ENCODE peak calls at places on chromosomes 1 and 21, in five cellular contexts. H, D, W, N and R are unnamed samples. For H3K4me1, the result is how much of the 10 kb centered on the place peaks cover.

GRCh38 chr1:50481142-50481736 is 58.0 kb upstream of the DMRTA2 start:
- DNase-seq in H (no peak), D (no peak), W (no peak), N (no peak), R (no peak)

GRCh38 chr21:46035809-46036695 is 54.5 kb downstream of the COL6A1 start:
- DNase-seq in H (no peak), D (no peak), W (no peak), N (no peak), R (no peak)

GRCh38 chr1:933603-933940 is 9.8 kb downstream of the SAMD11 start:
- DNase-seq in H (no peak), D (no peak), W (no peak), N (no peak), R (no peak)

GRCh38 chr1:214584805-214585766 is 17.9 kb upstream of the CENPF start:
- DNase-seq in H (no peak), D (no peak), W (no peak), N (no peak), R (no peak)

GRCh38 chr1:224635356-224635755 is 19.2 kb downstream of the CNIH3 start:
- DNase-seq in H (no peak), D (no peak), W (no peak), N (no peak), R (no peak)

GRCh38 chr1:203650012-203650836 is 23.6 kb downstream of the ATP2B4 start:
- DNase-seq in H (peak), D (no peak), W (peak), N (peak), R (no peak)

GRCh38 chr1:246659594-246660140 is 64.5 kb upstream of the SCCPDH start:
- DNase-seq in H (no peak), D (no peak), W (no peak), N (no peak), R (no peak)

GRCh38 chr21:29056538-29057050 is 16.9 kb downstream of the CCT8 start:
- DNase-seq in H (no peak), D (no peak), W (no peak), N (no peak), R (no peak)

GRCh38 chr1:200619894-200620272 is 668 bp downstream of the KIF14 start:
- DNase-seq in H (no peak), D (no peak), W (no peak), N (no peak), R (no peak)

GRCh38 chr1:33296082-33296458 is 24.8 kb downstream of the A3GALT2 start:
- DNase-seq in H (no peak), D (no peak), W (no peak), N (no peak), R (no peak)

GRCh38 chr1:31855038-31855845 is 39.4 kb upstream of the SPOCD1 start:
- DNase-seq in H (no peak), D (no peak), W (no peak), N (no peak), R (no peak)

GRCh38 chr1:176118985-176119384 is 88.1 kb downstream of the COP1 start:
- DNase-seq in H (no peak), D (no peak), W (no peak), N (no peak), R (no peak)

GRCh38 chr1:236016083-236016482 is 48.8 kb downstream of the NID1 start:
- DNase-seq in H (no peak), D (peak), W (peak), N (no peak), R (no peak)

GRCh38 chr1:18547460-18547859 is 66.7 kb downstream of the KLHDC7A start:
- DNase-seq in H (no peak), D (no peak), W (no peak), N (no peak), R (no peak)

GRCh38 chr1:209807509-209807908 is 1.6 kb upstream of the IRF6 start:
- DNase-seq in H (no peak), D (no peak), W (peak), N (no peak), R (no peak)

GRCh38 chr1:203871114-203871875 is 9.9 kb downstream of the SNRPE start:
- DNase-seq in H (peak), D (peak), W (no peak), N (peak), R (no peak)

GRCh38 chr1:107936498-107937481 is 28.2 kb downstream of the VAV3 start:
- DNase-seq in H (peak), D (no peak), W (peak), N (peak), R (no peak)

GRCh38 chr1:109821221-109821669 is 57.5 kb upstream of the EPS8L3 start:
- DNase-seq in H (no peak), D (peak), W (peak), N (no peak), R (peak)

GRCh38 chr1:84412316-84412942 is 14.1 kb downstream of the DNASE2B start:
- DNase-seq in H (no peak), D (no peak), W (no peak), N (no peak), R (no peak)

GRCh38 chr1:152870831-152871730 is 7.0 kb upstream of the SMCP start:
- DNase-seq in H (no peak), D (no peak), W (no peak), N (no peak), R (no peak)

GRCh38 chr1:12485231-12486172 is 132.5 kb downstream of the DHRS3 start:
- DNase-seq in H (no peak), D (peak), W (no peak), N (no peak), R (no peak)

GRCh38 chr1:95974586-95974985 is 740.6 kb downstream of the RWDD3 start:
- DNase-seq in H (no peak), D (no peak), W (no peak), N (no peak), R (no peak)

GRCh38 chr1:14424325-14425000 is 174.0 kb upstream of the KAZN start:
- DNase-seq in H (no peak), D (no peak), W (no peak), N (no peak), R (no peak)

GRCh38 chr1:117067528-117068370 is 7.6 kb downstream of the TTF2 start:
- DNase-seq in H (peak), D (peak), W (no peak), N (peak), R (no peak)

GRCh38 chr1:226107471-226108460 is 45.2 kb downstream of the H3-3A start:
- DNase-seq in H (peak), D (no peak), W (no peak), N (no peak), R (no peak)

GRCh38 chr1:109170051-109170775 is 43.5 kb upstream of the SARS1 start:
- DNase-seq in H (no peak), D (no peak), W (no peak), N (no peak), R (no peak)

GRCh38 chr1:224733021-224733911 is 117.1 kb downstream of the CNIH3 start:
- DNase-seq in H (peak), D (no peak), W (no peak), N (no peak), R (no peak)

GRCh38 chr1:12640237-12640957 is 3.5 kb upstream of the AADACL4 start:
- DNase-seq in H (no peak), D (no peak), W (no peak), N (no peak), R (no peak)

GRCh38 chr1:46187106-46187869 is 10.9 kb downstream of the POMGNT1 start:
- DNase-seq in H (no peak), D (no peak), W (no peak), N (no peak), R (no peak)

GRCh38 chr1:46183926-46184557 is 7.8 kb upstream of the P3R3URF start:
- DNase-seq in H (no peak), D (no peak), W (no peak), N (no peak), R (no peak)

GRCh38 chr1:46184920-46185658 is 8.8 kb upstream of the P3R3URF start:
- DNase-seq in H (no peak), D (no peak), W (no peak), N (no peak), R (no peak)

GRCh38 chr1:46188295-46189030 is 9.8 kb downstream of the POMGNT1 start:
- DNase-seq in H (peak), D (no peak), W (no peak), N (no peak), R (no peak)

GRCh38 chr1:46186076-46186475 is 9.8 kb upstream of the P3R3URF start:
- DNase-seq in H (no peak), D (no peak), W (no peak), N (no peak), R (no peak)
- H3K4me1 ChIP-seq in H (under half), D (under half), W (under half), N (under half), R (half or more)

DNA sequence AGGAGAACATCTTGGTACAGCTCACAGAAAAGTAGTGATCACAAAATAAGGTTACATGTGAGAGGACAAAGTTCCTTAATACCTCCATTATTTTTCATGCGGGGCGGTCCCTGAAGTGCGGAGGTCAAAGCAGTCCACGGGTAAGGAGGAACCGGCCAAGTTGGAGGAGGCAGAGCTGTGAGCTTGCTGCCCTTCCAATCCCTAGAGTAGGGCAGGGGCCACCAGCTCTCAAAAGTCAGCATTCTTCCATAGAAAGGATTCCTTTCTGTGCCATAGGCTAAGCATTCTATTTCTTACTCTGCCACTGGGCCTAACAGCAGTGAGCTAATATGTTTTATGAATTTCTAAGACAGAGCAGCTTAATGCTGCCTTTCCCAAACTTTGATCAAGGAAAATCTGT is 50.9 kb upstream of the USP1 start:
- DNase-seq in H (no peak), D (no peak), W (no peak), N (no peak), R (no peak)
- H3K27ac ChIP-seq in H (no peak), D (no peak), W (no peak), N (no peak), R (no peak)

GRCh38 chr1:160408864-160409263 is 8.5 kb downstream of the VANGL2 start:
- DNase-seq in H (no peak), D (no peak), W (no peak), N (no peak), R (no peak)

GRCh38 chr1:160413716-160414115 is 13.4 kb downstream of the VANGL2 start:
- DNase-seq in H (no peak), D (no peak), W (no peak), N (no peak), R (no peak)

GRCh38 chr1:160411963-160412362 is 11.6 kb downstream of the VANGL2 start:
- DNase-seq in H (no peak), D (no peak), W (peak), N (no peak), R (no peak)

GRCh38 chr1:160410412-160411005 is 10.1 kb downstream of the VANGL2 start:
- DNase-seq in H (no peak), D (no peak), W (peak), N (no peak), R (no peak)

DNA sequence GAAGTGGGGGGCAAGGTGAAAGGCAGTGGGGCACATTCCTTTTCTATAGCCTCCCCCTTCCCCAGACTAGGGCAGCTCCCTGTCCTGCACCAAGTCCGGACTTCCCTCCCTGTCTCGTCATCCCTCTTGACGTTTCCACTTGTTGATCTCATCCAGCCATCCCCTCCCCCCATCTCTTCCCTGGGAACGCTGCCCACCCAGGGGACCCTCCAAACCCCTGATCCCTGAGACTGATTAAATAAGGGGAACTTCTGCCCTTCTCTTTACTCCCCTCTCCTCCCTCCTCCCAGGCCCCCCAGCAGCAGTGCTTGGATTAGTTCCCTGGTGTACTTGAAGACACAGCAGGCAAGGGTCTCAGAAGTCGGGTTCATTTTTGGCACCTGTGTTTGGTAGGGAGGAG is 10.9 kb downstream of the VANGL2 start:
- DNase-seq in H (no peak), D (no peak), W (peak), N (no peak), R (no peak)
- H3K4me1 ChIP-seq in H (under half), D (under half), W (under half), N (under half), R (under half)

GRCh38 chr1:93694833-93695232 is 13.2 kb upstream of the BCAR3 start:
- DNase-seq in H (no peak), D (no peak), W (peak), N (no peak), R (no peak)
- H3K27ac ChIP-seq in H (no peak), D (no peak), W (peak), N (no peak), R (no peak)

GRCh38 chr1:91556556-91556955 is 55.9 kb downstream of the CDC7 start:
- DNase-seq in H (no peak), D (no peak), W (no peak), N (no peak), R (no peak)
- H3K4me1 ChIP-seq in H (under half), D (under half), W (under half), N (half or more), R (half or more)